ENCODE peak calls at places on chromosomes 11 and 22, in six cellular contexts. R, I, G, U, T and D are unnamed samples.

GRCh38 chr11:114366331-114367243 is 33.7 kb downstream of the C11orf71 start:
- DNase-seq in R (peak), I (peak), G (peak), U (peak), T (no peak), D (no peak)

GRCh38 chr11:64406221-64406946 is 47.4 kb downstream of the RPS6KA4 start:
- DNase-seq in R (no peak), I (no peak), G (no peak), U (no peak), T (no peak), D (no peak)

GRCh38 chr11:114124601-114125144 is 65.2 kb downstream of the ZBTB16 start:
- DNase-seq in R (no peak), I (no peak), G (no peak), U (no peak), T (no peak), D (no peak)

GRCh38 chr11:44833869-44834452 is 107.2 kb downstream of the TSPAN18 start:
- DNase-seq in R (no peak), I (no peak), G (no peak), U (no peak), T (no peak), D (no peak)

GRCh38 chr11:111540114-111540920 is at the start of gene LAYN:
- DNase-seq in R (peak), I (peak), G (no peak), U (no peak), T (no peak), D (no peak)

GRCh38 chr11:73597340-73597955 is 464 bp downstream of the FAM168A start:
- DNase-seq in R (no peak), I (no peak), G (no peak), U (no peak), T (no peak), D (no peak)

GRCh38 chr11:61011239-61011870 is 39.9 kb downstream of the CD6 start:
- DNase-seq in R (no peak), I (no peak), G (no peak), U (no peak), T (no peak), D (no peak)

GRCh38 chr11:110000045-110000502 is 93.1 kb upstream of the ZC3H12C start:
- DNase-seq in R (peak), I (peak), G (peak), U (peak), T (no peak), D (no peak)

GRCh38 chr11:36015806-36016205 is 71.9 kb downstream of the LDLRAD3 start:
- DNase-seq in R (peak), I (no peak), G (no peak), U (no peak), T (no peak), D (no peak)

GRCh38 chr11:2708151-2708581 is 8.4 kb upstream of the KCNQ1OT1 start:
- DNase-seq in R (no peak), I (no peak), G (no peak), U (no peak), T (no peak), D (no peak)

GRCh38 chr11:32400196-32400595 is 35.1 kb downstream of the WT1 start:
- DNase-seq in R (peak), I (peak), G (peak), U (no peak), T (no peak), D (no peak)

GRCh38 chr22:41613456-41613855 is 7.4 kb downstream of the DESI1 start:
- DNase-seq in R (peak), I (no peak), G (peak), U (no peak), T (no peak), D (no peak)

GRCh38 chr11:35313066-35313765 is 106.1 kb downstream of the SLC1A2 start:
- DNase-seq in R (no peak), I (no peak), G (no peak), U (no peak), T (no peak), D (no peak)

GRCh38 chr22:46813816-46814597 is 51.6 kb downstream of the TBC1D22A start:
- DNase-seq in R (peak), I (peak), G (peak), U (peak), T (no peak), D (no peak)

GRCh38 chr11:61950035-61950547 is at the start of gene BEST1:
- DNase-seq in R (no peak), I (no peak), G (no peak), U (no peak), T (no peak), D (no peak)

GRCh38 chr11:69839516-69839915 is 20.3 kb upstream of the FGF3 start:
- DNase-seq in R (no peak), I (no peak), G (no peak), U (no peak), T (no peak), D (no peak)

GRCh38 chr11:57191308-57191707 is 9.6 kb downstream of the LRRC55 start:
- DNase-seq in R (no peak), I (no peak), G (no peak), U (no peak), T (no peak), D (no peak)

GRCh38 chr22:47837703-47838102 is 1075.3 kb downstream of the TBC1D22A start:
- DNase-seq in R (peak), I (no peak), G (peak), U (no peak), T (no peak), D (no peak)

GRCh38 chr11:64561984-64562722 is 28.9 kb upstream of the SLC22A12 start:
- DNase-seq in R (no peak), I (no peak), G (no peak), U (no peak), T (no peak), D (no peak)

GRCh38 chr11:22703561-22703960 is 37.1 kb downstream of the GAS2 start:
- DNase-seq in R (no peak), I (no peak), G (peak), U (no peak), T (peak), D (no peak)

GRCh38 chr22:23179381-23180294 is 671 bp upstream of the BCR start:
- DNase-seq in R (no peak), I (no peak), G (no peak), U (no peak), T (no peak), D (no peak)

GRCh38 chr11:2511421-2512369 is 66.9 kb downstream of the KCNQ1 start:
- DNase-seq in R (no peak), I (no peak), G (no peak), U (no peak), T (no peak), D (no peak)

GRCh38 chr11:128512478-128513127 is 74.8 kb downstream of the ETS1 start:
- DNase-seq in R (peak), I (no peak), G (no peak), U (no peak), T (no peak), D (no peak)

GRCh38 chr11:44138286-44138685 is 42.8 kb downstream of the EXT2 start:
- DNase-seq in R (peak), I (no peak), G (no peak), U (no peak), T (no peak), D (no peak)

GRCh38 chr11:130995266-130995665 is 79.0 kb upstream of the SNX19 start:
- DNase-seq in R (no peak), I (no peak), G (no peak), U (no peak), T (no peak), D (no peak)

GRCh38 chr11:133026952-133027351 is 505.3 kb downstream of the OPCML start:
- DNase-seq in R (no peak), I (no peak), G (no peak), U (no peak), T (no peak), D (no peak)

GRCh38 chr11:27392715-27393114 is 29.7 kb upstream of the CCDC34 start:
- DNase-seq in R (peak), I (peak), G (peak), U (peak), T (no peak), D (no peak)

GRCh38 chr11:116217006-116217405 is 555.8 kb downstream of the BUD13 start:
- DNase-seq in R (peak), I (peak), G (peak), U (no peak), T (peak), D (no peak)

GRCh38 chr11:134170177-134170908 is 53.4 kb downstream of the NCAPD3 start:
- DNase-seq in R (no peak), I (no peak), G (no peak), U (peak), T (no peak), D (no peak)

GRCh38 chr11:115930886-115931537 is 426.8 kb upstream of the CADM1 start:
- DNase-seq in R (no peak), I (no peak), G (no peak), U (no peak), T (peak), D (no peak)

GRCh38 chr11:118953265-118953664 is 2.8 kb upstream of the UPK2 start:
- DNase-seq in R (no peak), I (peak), G (no peak), U (no peak), T (peak), D (no peak)

GRCh38 chr11:36326524-36327419 is 30.7 kb downstream of the PRR5L start:
- DNase-seq in R (no peak), I (no peak), G (no peak), U (no peak), T (no peak), D (no peak)

GRCh38 chr22:29377979-29378378 is 10.4 kb downstream of the AP1B1 start:
- DNase-seq in R (no peak), I (no peak), G (peak), U (no peak), T (no peak), D (no peak)

GRCh38 chr22:35313311-35314121 is 13.8 kb downstream of the TOM1 start:
- DNase-seq in R (peak), I (peak), G (peak), U (peak), T (no peak), D (no peak)

GRCh38 chr22:35477911-35478582 is 62.6 kb upstream of the RASD2 start:
- DNase-seq in R (peak), I (peak), G (peak), U (peak), T (peak), D (no peak)

GRCh38 chr11:70549386-70549785 is 151.1 kb downstream of the CTTN start:
- DNase-seq in R (no peak), I (no peak), G (no peak), U (no peak), T (no peak), D (no peak)

GRCh38 chr22:46245515-46245914 is 4.6 kb downstream of the CDPF1 start:
- DNase-seq in R (no peak), I (no peak), G (no peak), U (no peak), T (peak), D (no peak)

GRCh38 chr11:73267122-73267846 is 4.9 kb upstream of the P2RY6 start:
- DNase-seq in R (no peak), I (no peak), G (no peak), U (no peak), T (no peak), D (no peak)

GRCh38 chr11:57316017-57316416 is 8.7 kb downstream of the TNKS1BP1 start:
- DNase-seq in R (peak), I (no peak), G (no peak), U (no peak), T (no peak), D (no peak)